ENCODE peak calls at places on chromosomes 16 and 17, in four cellular contexts. One of them, this sample, is unnamed.

GRCh38 chr16:67719778-67720144 is 645 bp upstream of the GFOD2 start:
- DNase-seq in lung: no peak
- DNase-seq in body of pancreas: peak; percentile 25
- DNase-seq in tibial artery: peak; percentile 47
- DNase-seq in this sample: peak; percentile 28

GRCh38 chr16:88295526-88296436 is 87.0 kb upstream of the ZNF469 start:
- DNase-seq in lung: no peak
- DNase-seq in body of pancreas: no peak
- DNase-seq in tibial artery: no peak
- DNase-seq in this sample: no peak

GRCh38 chr16:68452176-68452575 is 3.9 kb upstream of the SMPD3 start:
- DNase-seq in lung: no peak
- DNase-seq in body of pancreas: no peak
- DNase-seq in tibial artery: no peak
- DNase-seq in this sample: no peak

GRCh38 chr16:12025472-12025871 is 48.9 kb downstream of the SNX29 start:
- DNase-seq in lung: no peak
- DNase-seq in body of pancreas: no peak
- DNase-seq in tibial artery: no peak
- DNase-seq in this sample: no peak

GRCh38 chr16:22386976-22387375 is 12.6 kb upstream of the CDR2 start:
- DNase-seq in lung: no peak
- DNase-seq in body of pancreas: no peak
- DNase-seq in tibial artery: no peak
- DNase-seq in this sample: no peak

GRCh38 chr16:6453742-6454141 is 878.9 kb upstream of the RBFOX1 start:
- DNase-seq in lung: no peak
- DNase-seq in body of pancreas: no peak
- DNase-seq in tibial artery: no peak
- DNase-seq in this sample: no peak

GRCh38 chr17:75814021-75814395 is 29.4 kb downstream of the UNK start:
- DNase-seq in lung: no peak
- DNase-seq in body of pancreas: no peak
- DNase-seq in tibial artery: no peak
- DNase-seq in this sample: no peak

GRCh38 chr16:56549744-56550385 is 15.0 kb upstream of the MT4 start:
- DNase-seq in lung: no peak
- DNase-seq in body of pancreas: no peak
- DNase-seq in tibial artery: no peak
- DNase-seq in this sample: peak; percentile 54

GRCh38 chr16:88068476-88069396 is 117.5 kb downstream of the BANP start:
- DNase-seq in lung: no peak
- DNase-seq in body of pancreas: no peak
- DNase-seq in tibial artery: no peak
- DNase-seq in this sample: no peak

GRCh38 chr17:81350320-81350686 is 45.0 kb upstream of the BAHCC1 start:
- DNase-seq in lung: no peak
- DNase-seq in body of pancreas: no peak
- DNase-seq in tibial artery: peak; percentile 21
- DNase-seq in this sample: no peak

GRCh38 chr17:81187586-81188490 is 21.8 kb upstream of the AATK start:
- DNase-seq in lung: no peak
- DNase-seq in body of pancreas: no peak
- DNase-seq in tibial artery: no peak
- DNase-seq in this sample: no peak

GRCh38 chr17:82865996-82866395 is 26.2 kb upstream of the ZNF750 start:
- DNase-seq in lung: no peak
- DNase-seq in body of pancreas: no peak
- DNase-seq in tibial artery: no peak
- DNase-seq in this sample: no peak

GRCh38 chr16:4053663-4054479 is 62.4 kb downstream of the ADCY9 start:
- DNase-seq in lung: peak; percentile 76
- DNase-seq in body of pancreas: peak; percentile 70
- DNase-seq in tibial artery: peak; percentile 83
- DNase-seq in this sample: peak; percentile 66

GRCh38 chr16:8861563-8862308 is 7.1 kb downstream of the CARHSP1 start:
- DNase-seq in lung: no peak
- DNase-seq in body of pancreas: no peak
- DNase-seq in tibial artery: no peak
- DNase-seq in this sample: no peak

GRCh38 chr16:82152641-82153094 is 17.4 kb downstream of the MPHOSPH6 start:
- DNase-seq in lung: no peak
- DNase-seq in body of pancreas: no peak
- DNase-seq in tibial artery: no peak
- DNase-seq in this sample: no peak

GRCh38 chr17:44788139-44788538 is 29.4 kb downstream of the ADAM11 start:
- DNase-seq in lung: no peak
- DNase-seq in body of pancreas: no peak
- DNase-seq in tibial artery: no peak
- DNase-seq in this sample: no peak

GRCh38 chr16:88074041-88074440 is 122.8 kb downstream of the BANP start:
- DNase-seq in lung: no peak
- DNase-seq in body of pancreas: no peak
- DNase-seq in tibial artery: no peak
- DNase-seq in this sample: no peak

GRCh38 chr16:50535506-50536257 is 12.5 kb upstream of the NKD1 start:
- DNase-seq in lung: no peak
- DNase-seq in body of pancreas: no peak
- DNase-seq in tibial artery: no peak
- DNase-seq in this sample: no peak

GRCh38 chr17:2140683-2141082 is 85.8 kb downstream of the HIC1 start:
- DNase-seq in lung: no peak
- DNase-seq in body of pancreas: no peak
- DNase-seq in tibial artery: no peak
- DNase-seq in this sample: peak; percentile 63

GRCh38 chr17:2143332-2143731 is 88.4 kb downstream of the HIC1 start:
- DNase-seq in lung: no peak
- DNase-seq in body of pancreas: no peak
- DNase-seq in tibial artery: no peak
- DNase-seq in this sample: no peak

GRCh38 chr17:2137342-2138098 is 82.6 kb downstream of the HIC1 start:
- DNase-seq in lung: no peak
- DNase-seq in body of pancreas: peak; percentile 20
- DNase-seq in tibial artery: no peak
- DNase-seq in this sample: peak; percentile 43

GRCh38 chr17:2138768-2139167 is 83.9 kb downstream of the HIC1 start:
- DNase-seq in lung: no peak
- DNase-seq in body of pancreas: no peak
- DNase-seq in tibial artery: peak; percentile 30
- DNase-seq in this sample: no peak

DNA sequence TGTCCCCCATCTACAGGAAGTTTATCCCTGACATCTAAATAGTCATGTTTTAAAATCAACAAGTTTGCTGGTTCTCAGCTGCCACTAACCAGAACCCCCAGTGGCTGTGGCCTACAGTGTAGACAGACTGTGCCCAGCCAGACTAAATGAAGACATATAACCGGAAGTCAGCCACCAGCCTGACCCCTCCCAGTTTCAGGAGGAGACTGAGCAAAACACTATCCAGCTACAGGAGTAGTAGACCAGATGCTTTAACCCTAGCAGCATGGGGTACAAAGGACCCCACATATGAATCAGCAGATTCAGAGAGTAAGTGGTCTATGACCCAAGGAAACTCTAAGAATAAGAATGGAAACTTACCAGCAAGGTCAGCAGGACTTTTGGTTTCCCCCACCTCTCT is 83.4 kb downstream of the HIC1 start:
- DNase-seq in lung: no peak
- DNase-seq in body of pancreas: no peak
- DNase-seq in tibial artery: no peak
- DNase-seq in this sample: no peak
- H3K27ac ChIP-seq in lung: peak overlapping the region; percentile 70
- H3K27ac ChIP-seq in body of pancreas: no peak overlapping the region
- H3K27ac ChIP-seq in tibial artery: no peak overlapping the region
- H3K27ac ChIP-seq in this sample: no peak overlapping the region

GRCh38 chr17:78491236-78492115 is 85.7 kb downstream of the DNAH17 start:
- DNase-seq in lung: no peak
- DNase-seq in body of pancreas: no peak
- DNase-seq in tibial artery: no peak
- DNase-seq in this sample: no peak
- TF ChIP-seq CTCF in lung: no peak
- TF ChIP-seq CTCF in body of pancreas: no peak
- TF ChIP-seq CTCF in tibial artery: no peak
- TF ChIP-seq CTCF in this sample: no peak

DNA sequence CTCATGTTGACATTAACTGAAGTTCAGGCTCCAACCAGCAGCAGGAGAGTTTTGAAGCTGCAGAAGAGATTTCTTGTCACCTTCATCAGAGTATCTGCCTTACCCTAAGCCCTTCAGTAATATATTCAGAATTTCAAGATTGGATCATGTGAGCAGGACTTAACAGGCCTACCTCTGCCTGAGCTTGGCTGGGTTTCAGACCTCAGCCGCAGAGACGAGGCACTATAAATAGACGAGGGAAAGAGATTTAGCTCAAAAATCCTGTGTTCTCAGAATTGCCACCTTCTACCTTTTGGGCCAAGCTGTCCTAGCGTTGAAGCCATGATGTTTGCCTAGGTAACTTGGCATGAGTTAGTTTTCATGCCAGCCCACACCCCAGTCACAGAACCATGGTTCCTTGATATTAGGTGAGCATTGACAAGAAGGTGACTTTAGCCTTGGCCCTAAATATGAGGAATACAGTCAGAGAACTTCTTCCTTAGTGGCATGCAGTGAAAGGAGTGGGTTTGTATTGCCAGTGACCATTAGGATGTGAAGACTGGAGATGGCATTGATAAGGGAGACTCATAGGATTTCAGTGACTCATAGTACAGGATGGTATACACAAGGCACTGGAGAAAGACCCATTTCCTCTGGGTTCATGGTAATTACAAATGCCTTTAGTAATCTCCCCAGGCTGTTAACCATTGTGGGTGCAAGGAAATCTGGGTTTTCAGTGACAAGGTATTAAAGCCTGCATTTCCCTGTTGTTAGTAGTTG is 224.3 kb downstream of the MSI2 start:
- DNase-seq in lung: no peak
- DNase-seq in body of pancreas: no peak
- DNase-seq in tibial artery: no peak
- DNase-seq in this sample: peak; percentile 77
- H3K4me1 ChIP-seq in lung: peaks cover 12% of the 10 kb centered on the region
- H3K4me1 ChIP-seq in body of pancreas: no peaks in the 10 kb centered on the region
- H3K4me1 ChIP-seq in tibial artery: peaks cover 14% of the 10 kb centered on the region
- H3K4me1 ChIP-seq in this sample: peaks cover 17% of the 10 kb centered on the region

DNA sequence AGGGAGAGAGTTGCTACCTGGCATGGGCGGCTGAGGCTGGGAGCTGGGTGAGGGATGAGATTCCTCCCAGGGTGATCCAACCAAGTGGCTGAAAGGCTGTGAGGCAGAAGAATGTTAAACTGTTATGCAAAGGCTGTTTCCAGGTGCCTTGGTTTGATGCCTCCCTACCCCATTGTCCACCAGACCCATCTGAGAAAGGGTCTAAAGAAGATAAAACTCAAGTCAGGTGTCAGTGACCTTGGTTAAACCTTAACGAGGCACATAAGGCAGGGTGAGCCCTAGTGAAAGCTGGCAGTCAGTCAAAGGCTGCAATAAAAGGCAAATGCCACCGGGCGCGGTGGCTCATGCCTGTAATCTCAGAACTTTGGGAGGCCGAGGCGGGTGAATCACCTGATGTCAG is 23.8 kb downstream of the LDHD start:
- DNase-seq in lung: no peak
- DNase-seq in body of pancreas: no peak
- DNase-seq in tibial artery: no peak
- DNase-seq in this sample: no peak
- H3K27ac ChIP-seq in lung: no peak overlapping the region
- H3K27ac ChIP-seq in body of pancreas: no peak overlapping the region
- H3K27ac ChIP-seq in tibial artery: no peak overlapping the region
- H3K27ac ChIP-seq in this sample: no peak overlapping the region

GRCh38 chr16:593406-593805 is 3.5 kb downstream of the RAB40C start:
- DNase-seq in lung: peak; percentile 67
- DNase-seq in body of pancreas: peak; percentile 87
- DNase-seq in tibial artery: no peak
- DNase-seq in this sample: peak; percentile 79

GRCh38 chr16:590875-591200 is 972 bp downstream of the RAB40C start:
- DNase-seq in lung: no peak
- DNase-seq in body of pancreas: no peak
- DNase-seq in tibial artery: no peak
- DNase-seq in this sample: no peak

GRCh38 chr16:591892-592517 is 2.1 kb downstream of the RAB40C start:
- DNase-seq in lung: no peak
- DNase-seq in body of pancreas: no peak
- DNase-seq in tibial artery: no peak
- DNase-seq in this sample: no peak

GRCh38 chr16:593807-594206 is 3.9 kb downstream of the RAB40C start:
- DNase-seq in lung: no peak
- DNase-seq in body of pancreas: no peak
- DNase-seq in tibial artery: no peak
- DNase-seq in this sample: no peak

DNA sequence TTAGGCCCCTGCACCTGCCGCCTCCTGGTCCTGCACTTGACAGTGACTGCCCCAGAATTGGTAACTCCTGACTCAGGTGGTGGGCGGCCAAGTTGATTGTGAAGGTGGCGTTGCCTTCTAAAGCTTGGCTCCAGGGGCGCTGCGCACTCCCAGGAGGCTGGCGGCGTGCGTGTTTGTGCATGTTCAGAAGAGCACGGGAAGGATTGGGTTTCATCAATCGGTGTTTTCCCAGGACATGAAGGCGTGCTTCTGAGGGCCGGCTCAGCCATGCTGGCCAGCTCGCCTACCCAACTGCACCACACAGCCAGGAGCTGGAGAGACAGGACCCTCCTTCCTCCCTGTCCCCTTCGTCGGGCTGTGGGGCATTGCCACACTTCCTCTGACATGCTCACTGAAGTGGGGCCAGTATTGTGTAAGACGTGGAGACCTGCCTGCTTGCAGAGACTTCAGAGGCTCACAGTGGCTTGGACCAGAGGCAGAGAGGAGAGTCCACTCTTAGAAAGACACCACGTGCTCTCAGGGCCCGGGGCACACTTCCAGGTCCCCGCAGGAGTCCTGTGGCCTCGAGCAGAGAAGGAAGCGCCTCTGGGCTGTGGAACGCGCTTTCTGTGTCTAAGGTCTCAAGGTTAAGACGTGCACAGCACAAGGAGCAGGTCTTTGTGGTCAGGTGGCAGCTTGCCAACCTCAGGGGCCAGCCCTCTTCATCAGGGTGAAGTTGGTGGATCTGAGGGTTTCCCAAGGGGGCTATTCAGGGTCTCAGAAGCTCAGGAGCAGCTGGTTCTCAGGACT is 2.8 kb downstream of the RAB40C start:
- DNase-seq in lung: peak; percentile 88
- DNase-seq in body of pancreas: peak; percentile 72
- DNase-seq in tibial artery: peak; percentile 61
- DNase-seq in this sample: peak; percentile 89
- TF ChIP-seq CTCF in lung: no peak
- TF ChIP-seq CTCF in body of pancreas: no peak
- TF ChIP-seq CTCF in tibial artery: no peak
- TF ChIP-seq CTCF in this sample: peak; percentile 96

GRCh38 chr16:2149630-2150417 is 1.4 kb downstream of the RAB26 start:
- DNase-seq in lung: no peak
- DNase-seq in body of pancreas: no peak
- DNase-seq in tibial artery: no peak
- DNase-seq in this sample: no peak

GRCh38 chr16:2150418-2151187 is 2.2 kb downstream of the RAB26 start:
- DNase-seq in lung: no peak
- DNase-seq in body of pancreas: peak; percentile 62
- DNase-seq in tibial artery: no peak
- DNase-seq in this sample: peak; percentile 49

GRCh38 chr16:2152695-2153506 is 2.7 kb upstream of the TRAF7 start:
- DNase-seq in lung: no peak
- DNase-seq in body of pancreas: peak; percentile 72
- DNase-seq in tibial artery: no peak
- DNase-seq in this sample: no peak

GRCh38 chr16:2148714-2149629 is 547 bp downstream of the RAB26 start:
- DNase-seq in lung: no peak
- DNase-seq in body of pancreas: peak; percentile 59
- DNase-seq in tibial artery: no peak
- DNase-seq in this sample: no peak

GRCh38 chr16:2151188-2152091 is 3.0 kb downstream of the RAB26 start:
- DNase-seq in lung: no peak
- DNase-seq in body of pancreas: no peak
- DNase-seq in tibial artery: no peak
- DNase-seq in this sample: no peak
- H3K4me1 ChIP-seq in lung: no peaks in the 10 kb centered on the region
- H3K4me1 ChIP-seq in body of pancreas: peaks cover 75% of the 10 kb centered on the region
- H3K4me1 ChIP-seq in tibial artery: peaks cover 71% of the 10 kb centered on the region
- H3K4me1 ChIP-seq in this sample: peaks cover 5% of the 10 kb centered on the region

This sample was measured in foreskin keratinocyte.